ENCODE peak calls at places on chromosomes 11 and 22, in ten cellular contexts. X is mammary epithelial cell, Z is psoas muscle, T is right lobe of liver, S is keratinocyte, P is thyroid gland, H is AG04450, L is transverse colon, C is body of pancreas, D is heart right ventricle. G is an unnamed sample. For H3K9me3, the result is how much of the 10 kb centered on the place peaks cover.

GRCh38 chr22:29270475-29271271 is 2.6 kb downstream of the EWSR1 start:
- DNase-seq in X (peak), H (no peak), T (no peak), L (no peak), P (no peak), D (no peak), S (no peak), C (no peak), Z (no peak), G (no peak)

GRCh38 chr11:121338536-121338935 is 46.0 kb downstream of the SC5D start:
- DNase-seq in H (no peak), L (no peak), D (no peak), P (no peak), C (no peak), S (no peak), Z (no peak), X (no peak), T (no peak), G (no peak)

GRCh38 chr11:33652930-33653329 is 47.7 kb downstream of the C11orf91 start:
- DNase-seq in C (no peak), H (no peak), P (no peak), T (no peak), L (no peak), X (no peak), Z (no peak), D (no peak), S (no peak), G (no peak)

GRCh38 chr22:50169774-50170341 is 673 bp upstream of the PANX2 start:
- DNase-seq in H (no peak), L (no peak), D (no peak), P (peak), S (no peak), X (no peak), C (peak), Z (peak), T (peak), G (no peak)

GRCh38 chr11:105589346-105589745 is 20.5 kb upstream of the GRIA4 start:
- DNase-seq in Z (no peak), X (no peak), C (no peak), H (no peak), S (no peak), P (no peak), T (no peak), L (no peak), D (no peak), G (no peak)

GRCh38 chr11:7977251-7977917 is 9.8 kb upstream of the EIF3F start:
- DNase-seq in C (no peak), L (no peak), H (peak), T (no peak), D (no peak), S (peak), X (peak), P (no peak), Z (no peak), G (no peak)

GRCh38 chr11:45928535-45929215 is 6.2 kb downstream of the LARGE2 start:
- DNase-seq in C (no peak), Z (no peak), P (no peak), X (peak), H (no peak), T (no peak), D (no peak), S (peak), L (peak), G (peak)

GRCh38 chr11:117218133-117218915 is 13.5 kb downstream of the PCSK7 start:
- DNase-seq in T (no peak), D (peak), P (no peak), S (no peak), H (no peak), C (no peak), X (no peak), Z (no peak), L (peak), G (peak)

GRCh38 chr11:27876209-27876775 is 176.0 kb upstream of the BDNF start:
- DNase-seq in C (no peak), X (no peak), T (no peak), D (no peak), L (no peak), S (no peak), Z (no peak), H (no peak), P (no peak), G (no peak)

GRCh38 chr11:119726585-119727522 is 2.1 kb downstream of the NECTIN1 start:
- DNase-seq in D (no peak), T (peak), L (no peak), Z (no peak), H (no peak), P (no peak), C (peak), X (no peak), S (no peak), G (no peak)

GRCh38 chr22:36227806-36228205 is 11.5 kb downstream of the APOL2 start:
- DNase-seq in L (no peak), T (no peak), S (no peak), C (no peak), X (no peak), D (no peak), H (no peak), P (no peak), Z (no peak), G (no peak)

GRCh38 chr22:24968066-24968561 is 15.6 kb downstream of the KIAA1671 start:
- DNase-seq in T (no peak), D (peak), L (no peak), H (no peak), C (peak), Z (peak), P (peak), S (peak), X (peak), G (no peak)

GRCh38 chr11:123457187-123457770 is 27.2 kb downstream of the GRAMD1B start:
- DNase-seq in H (no peak), S (no peak), L (peak), T (no peak), X (no peak), D (no peak), Z (no peak), P (no peak), C (no peak), G (no peak)

GRCh38 chr11:8784936-8785335 is 102.3 kb downstream of the RPL27A start:
- DNase-seq in Z (no peak), X (no peak), H (no peak), P (no peak), D (no peak), C (no peak), L (no peak), T (no peak), S (no peak), G (no peak)

GRCh38 chr22:31840581-31840980 is 86.8 kb downstream of the DEPDC5 start:
- DNase-seq in H (no peak), L (no peak), S (no peak), Z (no peak), T (no peak), X (no peak), P (no peak), C (no peak), D (no peak), G (no peak)

GRCh38 chr22:37739000-37739399 is 42.2 kb downstream of the TRIOBP start:
- DNase-seq in T (no peak), D (peak), X (no peak), H (peak), Z (peak), L (no peak), P (no peak), S (no peak), C (peak), G (peak)

GRCh38 chr11:35771722-35772121 is 109.1 kb downstream of the TRIM44 start:
- DNase-seq in H (no peak), T (no peak), L (no peak), Z (no peak), S (no peak), C (no peak), X (no peak), D (no peak), P (no peak), G (peak)

GRCh38 chr11:35134403-35135126 is 4.4 kb upstream of the CD44 start:
- DNase-seq in T (no peak), L (no peak), H (no peak), X (no peak), Z (no peak), C (no peak), S (no peak), D (no peak), P (no peak), G (no peak)

GRCh38 chr11:45163956-45164575 is 17.6 kb downstream of the PRDM11 start:
- DNase-seq in P (no peak), Z (no peak), C (no peak), H (no peak), D (no peak), S (no peak), L (no peak), X (no peak), T (no peak), G (no peak)

GRCh38 chr22:37418627-37419369 is 8.5 kb downstream of the ELFN2 start:
- DNase-seq in P (no peak), L (peak), X (no peak), H (no peak), C (no peak), D (no peak), T (no peak), Z (no peak), S (no peak), G (peak)

GRCh38 chr22:42939941-42940653 is 74.9 kb downstream of the PACSIN2 start:
- DNase-seq in C (peak), S (no peak), D (no peak), H (peak), P (no peak), Z (no peak), L (peak), T (no peak), X (peak), G (peak)

GRCh38 chr22:29700949-29701927 is 18.6 kb upstream of the CABP7 start:
- DNase-seq in Z (no peak), D (no peak), S (no peak), P (peak), X (no peak), H (no peak), L (peak), C (peak), T (no peak), G (no peak)

GRCh38 chr11:35126000-35126878 is 12.7 kb upstream of the CD44 start:
- DNase-seq in H (no peak), Z (no peak), D (no peak), X (no peak), S (no peak), C (no peak), P (no peak), L (no peak), T (no peak), G (no peak)

GRCh38 chr22:33874206-33874605 is 46.1 kb downstream of the LARGE1 start:
- DNase-seq in D (no peak), X (no peak), L (peak), H (no peak), Z (no peak), P (no peak), C (no peak), T (no peak), S (no peak), G (no peak)

GRCh38 chr11:46674463-46675287 is 25.7 kb downstream of the ARHGAP1 start:
- DNase-seq in Z (peak), P (peak), D (peak), L (peak), T (peak), C (no peak), X (no peak), H (no peak), S (no peak), G (peak)

GRCh38 chr11:73838443-73839122 is 38.1 kb downstream of the COA4 start:
- DNase-seq in Z (no peak), L (no peak), S (no peak), P (peak), C (no peak), X (peak), T (no peak), D (no peak), H (no peak), G (no peak)

GRCh38 chr11:79950172-79950571 is 509.3 kb upstream of the TENM4 start:
- DNase-seq in D (no peak), X (no peak), T (no peak), P (no peak), S (no peak), Z (no peak), H (no peak), L (no peak), C (no peak), G (no peak)

DNA sequence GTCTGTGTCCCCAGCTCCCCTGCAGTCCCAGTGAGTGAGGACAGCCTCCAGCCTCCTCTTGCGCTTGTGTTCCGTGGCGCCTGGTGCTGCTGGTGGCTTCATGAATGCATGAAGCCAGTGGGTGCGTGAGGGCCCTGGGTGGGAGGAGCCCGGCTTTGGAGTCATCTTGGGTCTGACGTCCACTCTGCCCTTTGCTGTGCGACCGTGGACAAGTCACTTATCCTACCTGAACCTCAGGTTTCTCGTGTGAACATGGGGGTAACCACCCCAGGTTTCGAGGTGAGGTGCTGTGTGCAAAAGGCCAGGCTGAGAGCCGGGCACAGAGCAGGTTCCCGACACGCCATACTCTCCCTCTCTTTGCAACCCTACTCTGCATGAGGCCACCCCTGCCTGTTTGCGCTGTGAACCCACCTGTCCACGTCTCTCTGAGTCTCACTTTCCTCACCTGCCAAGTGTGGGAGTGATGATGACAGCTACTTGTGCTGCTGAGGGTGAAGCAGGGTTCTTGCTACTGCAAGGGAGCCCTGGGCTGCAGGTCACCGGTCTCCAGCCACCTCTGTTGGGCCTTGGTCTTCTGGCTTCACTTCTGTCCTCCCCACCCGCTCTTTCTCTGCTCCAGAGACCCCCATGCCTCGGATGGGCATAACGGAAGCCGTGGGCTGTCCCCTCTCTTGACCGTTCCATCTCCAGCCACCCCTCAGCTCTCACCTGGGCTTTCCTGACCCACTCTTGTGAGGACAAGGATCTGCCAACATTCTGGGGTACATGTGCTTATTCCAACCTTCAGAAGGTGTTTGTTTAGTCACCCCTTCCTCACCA is 537.6 kb downstream of the TBC1D22A start:
- DNase-seq in H (no peak), C (no peak), T (no peak), D (no peak), P (no peak), L (no peak), S (no peak), X (no peak), Z (no peak), G (no peak)
- H3K9me3 ChIP-seq in H (under half), C (under half), T (under half), D (under half), P (under half), L (under half), S (under half), X (half or more), Z (under half), G (under half)

DNA sequence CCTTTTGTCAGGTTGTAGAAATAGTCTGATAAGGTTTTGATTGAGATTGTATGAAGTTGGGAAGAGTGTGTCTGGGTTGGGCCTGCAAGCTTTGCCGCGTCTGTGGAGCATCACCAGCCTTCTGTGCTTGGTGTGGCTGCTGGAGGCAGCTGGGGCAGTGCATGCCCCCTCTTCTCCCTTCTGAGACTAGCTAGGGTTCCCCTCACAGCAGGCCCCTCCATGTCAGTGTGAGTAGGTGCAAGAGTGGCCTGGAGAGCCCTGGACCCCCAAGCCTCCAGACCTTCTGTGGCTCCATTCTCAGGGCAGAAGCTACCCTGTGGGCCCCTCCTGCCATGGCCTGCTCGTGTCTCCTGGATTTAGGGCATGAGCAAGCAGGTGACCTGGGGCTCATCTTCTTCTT is 914.2 kb downstream of the TBC1D22A start:
- DNase-seq in P (no peak), S (no peak), T (no peak), C (no peak), L (no peak), D (no peak), H (no peak), Z (no peak), X (no peak), G (no peak)
- H3K9me3 ChIP-seq in P (under half), S (under half), T (under half), C (under half), L (under half), D (under half), H (half or more), Z (under half), X (under half), G (under half)

GRCh38 chr11:17601206-17602075 is 54.4 kb downstream of the OTOG start:
- DNase-seq in H (no peak), L (no peak), S (no peak), D (no peak), T (no peak), P (no peak), X (no peak), C (no peak), Z (no peak), G (no peak)
- H3K9me3 ChIP-seq in H (under half), L (under half), S (under half), D (under half), T (under half), P (under half), X (under half), C (under half), Z (under half), G (under half)

DNA sequence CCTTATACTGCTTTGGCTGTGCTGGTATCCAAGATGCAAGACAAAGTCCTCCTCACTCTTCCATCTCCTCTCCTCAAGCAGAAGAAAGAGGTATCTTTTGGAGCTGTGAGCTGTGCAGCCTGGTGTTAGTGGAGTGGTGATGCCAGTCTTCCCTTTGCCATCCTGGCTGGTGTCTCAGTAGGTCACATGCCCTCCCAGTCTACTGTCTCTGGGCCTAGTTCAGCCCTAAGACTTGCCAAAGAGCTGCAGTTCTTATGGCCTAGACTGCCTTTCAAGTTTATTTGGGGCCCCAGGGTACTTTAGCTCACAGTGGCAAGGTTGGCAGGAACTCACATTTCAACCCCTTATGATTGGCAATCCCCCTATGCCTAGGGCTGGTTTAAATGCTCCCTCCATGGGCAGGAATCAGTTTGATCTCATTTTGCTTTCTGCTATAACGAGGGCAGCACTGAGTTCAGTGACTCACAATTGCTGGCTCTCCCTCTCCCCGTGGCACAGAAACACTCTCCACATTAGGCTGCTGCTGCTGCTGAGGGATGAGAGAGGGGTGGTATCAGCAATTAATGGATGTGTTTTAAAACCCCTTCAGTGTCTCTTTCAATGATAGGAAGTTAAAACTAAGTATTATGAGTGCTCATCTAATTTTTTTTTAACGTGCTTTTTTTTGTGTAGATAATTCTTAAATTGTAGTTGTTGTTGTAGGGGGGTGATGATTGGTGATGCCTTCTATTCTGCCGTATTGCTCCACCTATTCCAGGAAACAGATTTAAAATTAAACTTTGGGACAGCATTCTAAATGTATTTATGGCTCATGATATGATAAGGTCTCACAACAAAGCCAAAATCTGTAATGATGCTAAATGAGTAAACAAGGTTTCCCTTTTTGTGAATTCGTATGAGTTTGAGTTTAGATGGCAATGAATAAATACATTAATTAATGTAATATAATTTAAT is 1295.0 kb downstream of the JRKL start:
- DNase-seq in X (no peak), T (no peak), D (no peak), S (no peak), H (no peak), L (no peak), P (no peak), Z (no peak), C (no peak), G (no peak)
- H3K9me3 ChIP-seq in X (under half), T (under half), D (under half), S (under half), H (under half), L (under half), P (under half), Z (under half), C (under half), G (under half)

DNA sequence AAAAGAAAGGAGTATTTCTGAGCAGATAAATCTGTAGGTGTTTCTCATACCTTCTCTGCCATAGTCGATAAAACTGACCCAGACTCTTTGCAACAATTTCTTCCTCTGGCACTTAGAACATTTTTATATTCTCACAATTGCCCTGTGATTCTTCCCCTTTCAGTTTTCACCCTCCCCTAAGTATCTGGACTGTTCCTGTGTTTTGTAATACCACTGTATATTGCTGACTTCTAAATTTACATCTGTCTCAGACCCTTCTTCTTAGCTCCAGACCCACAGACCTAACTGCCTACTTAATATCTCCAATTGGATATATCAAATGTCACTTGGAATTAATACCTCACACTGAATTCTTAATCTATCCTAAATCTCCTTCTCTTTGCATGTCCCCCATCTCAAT is 133.4 kb upstream of the DDI1 start:
- DNase-seq in Z (no peak), X (no peak), S (no peak), L (no peak), H (no peak), P (no peak), C (no peak), D (no peak), T (no peak), G (no peak)
- H3K9me3 ChIP-seq in Z (under half), X (under half), S (under half), L (under half), H (under half), P (under half), C (under half), D (under half), T (under half), G (under half)

GRCh38 chr11:12182650-12183511 is 72.5 kb downstream of the MICAL2 start:
- DNase-seq in Z (peak), X (peak), T (no peak), C (peak), P (peak), L (no peak), H (peak), S (peak), D (no peak), G (peak)
- H3K9me3 ChIP-seq in Z (under half), X (under half), T (under half), C (under half), P (under half), L (under half), H (under half), S (under half), D (under half), G (under half)

G was measured in kidney.